ENCODE peak calls at places on chromosome 7, in five cellular contexts. Z is stomach; F is breast epithelium; X is body of pancreas; B is naive thymus-derived CD4-positive, alpha-beta T cell. R is an unnamed sample.
A peak's percentile ranks its signal among the peaks of the same experiment; 100 is the strongest.

GRCh38 chr7:68441610-68442009 is 1156.7 kb upstream of the AUTS2 start:
- DNase-seq in F (no peak), B (no peak), Z (no peak), X (no peak), R (no peak)

GRCh38 chr7:53657586-53657985 is 622.2 kb downstream of the POM121L12 start:
- DNase-seq in F (no peak), Z (no peak), X (no peak), B (no peak), R (no peak)

GRCh38 chr7:130441408-130441854 is 615 bp upstream of the CEP41 start:
- DNase-seq in X (peak; percentile 50), Z (no peak), B (no peak), F (peak; percentile 76), R (peak; percentile 29)

GRCh38 chr7:28484276-28484675 is 72.0 kb downstream of the CREB5 start:
- DNase-seq in F (no peak), X (no peak), Z (no peak), B (no peak), R (no peak)

GRCh38 chr7:41275255-41275654 is 427.6 kb downstream of the INHBA start:
- DNase-seq in X (no peak), F (no peak), B (no peak), Z (no peak), R (no peak)

GRCh38 chr7:101990811-101991418 is 173.5 kb downstream of the CUX1 start:
- DNase-seq in F (no peak), Z (no peak), X (no peak), B (no peak), R (peak; percentile 84)

GRCh38 chr7:157686285-157686894 is 349.6 kb downstream of the DNAJB6 start:
- DNase-seq in F (no peak), B (no peak), Z (no peak), X (no peak), R (no peak)

GRCh38 chr7:29278362-29279070 is 83.9 kb downstream of the CHN2 start:
- DNase-seq in Z (no peak), B (no peak), X (peak; percentile 38), F (no peak), R (no peak)

GRCh38 chr7:54390565-54390964 is 151.6 kb upstream of the VSTM2A start:
- DNase-seq in F (no peak), X (no peak), B (no peak), Z (no peak), R (no peak)

GRCh38 chr7:98168181-98168903 is 42.9 kb upstream of the BHLHA15 start:
- DNase-seq in X (peak; percentile 80), F (peak; percentile 56), B (peak; percentile 49), Z (peak; percentile 73), R (peak; percentile 59)

GRCh38 chr7:110987130-110987693 is 103.7 kb upstream of the LRRN3 start:
- DNase-seq in Z (no peak), B (no peak), X (no peak), F (no peak), R (no peak)

GRCh38 chr7:143314107-143314506 is 1.8 kb upstream of the CLCN1 start:
- DNase-seq in Z (no peak), F (no peak), X (no peak), B (no peak), R (no peak)

GRCh38 chr7:143320620-143321019 is 4.7 kb downstream of the CLCN1 start:
- DNase-seq in Z (peak; percentile 64), X (no peak), B (no peak), F (no peak), R (no peak)

GRCh38 chr7:143318661-143319060 is 2.8 kb downstream of the CLCN1 start:
- DNase-seq in Z (no peak), X (no peak), F (peak; percentile 90), B (no peak), R (no peak)

GRCh38 chr7:143316492-143316891 is 581 bp downstream of the CLCN1 start:
- DNase-seq in Z (no peak), X (no peak), B (no peak), F (no peak), R (no peak)

GRCh38 chr7:143315782-143316181 is at the start of gene CLCN1:
- DNase-seq in B (no peak), F (no peak), Z (no peak), X (no peak), R (no peak)
- H3K4me3 ChIP-seq in B (no peak within 1 kb of the TSS), F (no peak within 1 kb of the TSS), Z (no peak within 1 kb of the TSS), X (no peak within 1 kb of the TSS), R (no peak within 1 kb of the TSS)

GRCh38 chr7:18886801-18887200 is 230.6 kb downstream of the TWIST1 start:
- DNase-seq in X (no peak), B (no peak), F (no peak), Z (no peak), R (no peak)
- H3K9me3 ChIP-seq in X (no peaks in the 10 kb centered on the region), B (no peaks in the 10 kb centered on the region), F (no peaks in the 10 kb centered on the region), Z (no peaks in the 10 kb centered on the region), R (no peaks in the 10 kb centered on the region)

GRCh38 chr7:107171496-107171895 is 2.7 kb downstream of the HBP1 start:
- DNase-seq in Z (no peak), X (no peak), B (no peak), F (no peak), R (no peak)
- H3K4me3 ChIP-seq in Z (no peak overlapping the region), X (no peak overlapping the region), B (no peak overlapping the region), F (no peak overlapping the region), R (no peak overlapping the region)

GRCh38 chr7:5070206-5070605 is 24.5 kb downstream of the RBAK start:
- DNase-seq in Z (no peak), B (no peak), F (no peak), X (no peak), R (no peak)

GRCh38 chr7:5063698-5064097 is 18.0 kb downstream of the RBAK start:
- DNase-seq in F (no peak), Z (no peak), B (no peak), X (no peak), R (no peak)

GRCh38 chr7:5065107-5065407 is 19.4 kb downstream of the RBAK start:
- DNase-seq in Z (no peak), F (no peak), X (no peak), B (no peak), R (no peak)

DNA sequence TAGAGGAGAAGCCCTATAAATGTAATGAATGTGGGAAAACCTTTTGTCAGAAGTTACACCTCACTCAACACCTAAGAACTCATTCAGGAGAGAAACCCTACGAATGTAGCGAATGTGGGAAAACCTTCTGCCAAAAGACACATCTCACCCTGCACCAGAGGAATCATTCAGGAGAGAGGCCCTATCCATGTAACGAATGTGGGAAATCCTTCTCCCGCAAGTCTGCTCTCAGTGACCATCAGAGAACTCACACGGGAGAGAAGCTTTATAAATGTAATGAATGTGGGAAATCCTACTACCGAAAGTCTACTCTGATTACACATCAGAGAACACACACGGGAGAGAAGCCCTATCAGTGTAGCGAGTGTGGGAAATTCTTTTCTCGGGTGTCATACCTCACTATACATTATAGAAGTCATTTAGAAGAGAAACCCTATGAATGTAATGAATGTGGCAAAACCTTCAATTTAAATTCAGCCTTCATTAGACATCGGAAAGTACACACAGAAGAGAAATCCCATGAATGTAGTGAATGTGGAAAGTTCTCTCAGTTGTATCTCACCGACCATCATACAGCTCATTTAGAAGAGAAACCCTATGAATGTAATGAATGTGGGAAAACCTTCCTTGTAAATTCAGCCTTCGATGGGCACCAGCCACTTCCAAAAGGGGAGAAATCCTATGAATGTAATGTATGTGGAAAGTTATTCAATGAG is 18.9 kb downstream of the RBAK start:
- DNase-seq in X (no peak), Z (no peak), B (no peak), F (no peak), R (no peak)
- H3K9me3 ChIP-seq in X (peaks cover 9% of the 10 kb centered on the region), Z (peaks cover 100% of the 10 kb centered on the region), B (peaks cover 98% of the 10 kb centered on the region), F (peaks cover 99% of the 10 kb centered on the region), R (peaks cover 10% of the 10 kb centered on the region)

DNA sequence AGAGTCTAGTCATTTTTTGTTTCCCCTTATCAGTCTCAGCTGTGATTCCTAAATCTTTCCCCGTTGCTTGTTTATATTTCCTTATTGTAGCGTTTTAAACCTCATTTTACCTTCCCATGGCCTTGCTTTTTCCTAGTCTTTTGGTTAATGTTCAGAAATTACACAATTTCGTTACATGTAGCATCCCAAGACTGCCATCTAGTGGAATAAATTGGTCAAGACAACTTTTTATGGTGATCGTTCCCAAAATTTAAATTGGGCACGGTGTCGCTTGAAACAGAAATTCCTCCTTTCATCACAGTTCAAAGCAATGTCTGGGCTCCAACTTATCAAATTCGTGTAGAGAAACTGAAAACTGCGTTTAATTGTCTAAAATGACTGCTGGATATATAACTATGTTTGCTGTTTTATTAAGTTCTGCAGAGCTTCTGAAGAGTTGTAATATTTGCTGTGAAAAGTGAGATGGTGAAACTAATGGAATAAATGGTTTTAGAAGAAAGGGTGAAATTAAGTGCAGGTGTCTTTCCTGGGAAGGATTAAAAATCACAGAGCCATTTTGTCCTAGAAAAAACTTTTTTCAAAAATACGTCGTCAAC is 370.2 kb downstream of the PHF14 start:
- DNase-seq in F (no peak), Z (no peak), X (no peak), B (peak; percentile 37), R (peak; percentile 57)
- H3K4me3 ChIP-seq in F (no peak overlapping the region), Z (no peak overlapping the region), X (no peak overlapping the region), B (no peak overlapping the region), R (no peak overlapping the region)

DNA sequence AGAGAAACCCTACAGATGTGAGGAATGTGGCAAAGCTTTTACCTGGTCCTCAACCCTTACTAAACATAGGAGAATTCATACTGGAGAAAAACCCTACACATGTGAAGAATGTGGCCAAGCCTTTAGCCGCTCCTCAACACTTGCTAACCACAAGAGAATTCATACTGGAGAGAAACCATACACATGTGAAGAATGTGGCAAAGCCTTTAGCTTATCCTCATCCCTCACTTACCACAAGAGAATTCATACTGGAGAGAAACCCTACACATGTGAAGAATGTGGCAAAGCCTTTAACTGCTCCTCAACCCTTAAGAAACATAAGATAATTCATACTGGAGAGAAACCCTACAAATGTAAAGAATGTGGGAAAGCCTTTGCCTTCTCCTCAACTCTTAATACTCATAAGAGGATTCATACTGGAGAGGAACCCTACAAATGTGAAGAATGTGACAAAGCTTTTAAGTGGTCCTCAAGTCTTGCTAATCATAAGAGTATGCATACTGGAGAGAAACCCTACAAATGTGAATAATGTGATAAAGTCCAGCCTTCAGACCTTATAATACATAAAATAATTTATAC is 38.2 kb downstream of the ZNF679 start:
- DNase-seq in Z (no peak), B (no peak), F (no peak), X (no peak), R (no peak)
- H3K9me3 ChIP-seq in Z (peaks cover 82% of the 10 kb centered on the region), B (peaks cover 38% of the 10 kb centered on the region), F (peaks cover 56% of the 10 kb centered on the region), X (no peaks in the 10 kb centered on the region), R (no peaks in the 10 kb centered on the region)

DNA sequence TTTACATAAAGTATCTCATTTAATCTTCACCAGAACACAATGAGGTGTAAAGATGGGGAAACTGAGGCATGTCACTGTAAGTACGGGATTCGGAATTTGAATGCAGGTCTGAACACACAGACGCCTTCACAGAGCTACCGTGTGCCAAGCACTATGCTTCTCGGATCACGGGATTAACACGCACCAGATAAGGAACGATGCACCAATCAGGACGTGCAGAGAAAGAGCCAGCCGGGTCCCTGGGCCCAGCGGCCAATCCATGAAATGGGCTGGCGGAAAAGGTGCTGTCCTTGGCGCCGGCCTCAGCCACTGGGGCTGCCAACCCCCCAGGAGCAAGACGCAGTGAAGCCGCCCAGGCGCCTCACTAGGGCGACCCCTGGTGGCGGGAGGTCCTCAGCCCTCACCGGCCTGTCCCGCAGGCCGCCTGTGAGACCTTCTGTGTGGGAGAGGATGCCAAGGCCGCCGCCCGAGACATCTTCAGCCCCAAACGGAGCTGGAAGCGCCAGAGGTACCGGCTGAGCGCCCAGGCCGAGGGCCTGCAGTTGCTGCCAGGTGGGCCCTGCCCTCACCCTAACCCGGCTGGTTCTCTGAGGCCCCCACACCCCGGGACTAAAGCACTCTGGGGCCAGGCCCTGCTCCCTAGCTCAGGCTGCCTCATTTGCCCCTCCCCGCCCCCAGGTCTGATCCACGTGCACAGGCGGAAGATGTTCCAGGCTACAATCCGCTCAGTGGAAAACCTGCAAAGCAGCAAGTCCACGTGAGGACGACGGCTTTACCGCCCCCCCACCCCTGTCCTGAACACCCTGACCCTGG is 15.6 kb downstream of the ATG9B start:
- DNase-seq in X (peak; percentile 77), F (peak; percentile 27), B (peak; percentile 58), Z (no peak), R (peak; percentile 89)
- H3K4me3 ChIP-seq in X (no peak overlapping the region), F (no peak overlapping the region), B (peak overlapping the region; percentile 62), Z (peak overlapping the region; percentile 2), R (peak overlapping the region; percentile 49)